ENCODE peak calls at places on chromosomes 5 and 9, in ten cellular contexts. One of them, this sample, is unnamed.

GRCh38 chr9:89623925-89624420 is 19.2 kb downstream of the GADD45G start:
- DNase-seq in B cell: no peak
- DNase-seq in Calu3: no peak
- DNase-seq in neural progenitor cell: no peak
- DNase-seq in transverse colon: peak; percentile 27
- DNase-seq in GM23338: no peak
- DNase-seq in breast epithelium: no peak
- DNase-seq in GM10248: no peak
- DNase-seq in uterus: no peak
- DNase-seq in mesothelial cell of epicardium: no peak
- DNase-seq in this sample: no peak

GRCh38 chr5:121967187-121967586 is 5.4 kb downstream of the SRFBP1 start:
- DNase-seq in Calu3: no peak
- DNase-seq in mesothelial cell of epicardium: no peak
- DNase-seq in breast epithelium: no peak
- DNase-seq in B cell: no peak
- DNase-seq in neural progenitor cell: no peak
- DNase-seq in GM23338: no peak
- DNase-seq in GM10248: no peak
- DNase-seq in transverse colon: no peak
- DNase-seq in uterus: no peak
- DNase-seq in this sample: no peak

GRCh38 chr5:55715519-55716078 is 3.5 kb upstream of the SLC38A9 start:
- DNase-seq in B cell: no peak
- DNase-seq in Calu3: no peak
- DNase-seq in GM10248: no peak
- DNase-seq in neural progenitor cell: no peak
- DNase-seq in mesothelial cell of epicardium: no peak
- DNase-seq in GM23338: no peak
- DNase-seq in uterus: no peak
- DNase-seq in transverse colon: no peak
- DNase-seq in breast epithelium: no peak
- DNase-seq in this sample: no peak

GRCh38 chr5:61283480-61283879 is 48.6 kb upstream of the ZSWIM6 start:
- DNase-seq in GM10248: no peak
- DNase-seq in GM23338: no peak
- DNase-seq in uterus: no peak
- DNase-seq in neural progenitor cell: no peak
- DNase-seq in Calu3: no peak
- DNase-seq in mesothelial cell of epicardium: no peak
- DNase-seq in B cell: no peak
- DNase-seq in transverse colon: no peak
- DNase-seq in breast epithelium: no peak
- DNase-seq in this sample: no peak

GRCh38 chr5:81794246-81794645 is 43.3 kb upstream of the SSBP2 start:
- DNase-seq in mesothelial cell of epicardium: no peak
- DNase-seq in GM23338: no peak
- DNase-seq in GM10248: no peak
- DNase-seq in Calu3: no peak
- DNase-seq in neural progenitor cell: no peak
- DNase-seq in uterus: no peak
- DNase-seq in transverse colon: no peak
- DNase-seq in B cell: no peak
- DNase-seq in breast epithelium: no peak
- DNase-seq in this sample: no peak

GRCh38 chr5:55853818-55854217 is 2.7 kb downstream of the IL31RA start:
- DNase-seq in transverse colon: no peak
- DNase-seq in uterus: no peak
- DNase-seq in neural progenitor cell: no peak
- DNase-seq in mesothelial cell of epicardium: no peak
- DNase-seq in Calu3: no peak
- DNase-seq in GM23338: no peak
- DNase-seq in GM10248: no peak
- DNase-seq in breast epithelium: no peak
- DNase-seq in B cell: no peak
- DNase-seq in this sample: peak; percentile 25

GRCh38 chr5:88923623-88924619 is 40.9 kb upstream of the MEF2C start:
- DNase-seq in transverse colon: no peak
- DNase-seq in Calu3: no peak
- DNase-seq in neural progenitor cell: no peak
- DNase-seq in mesothelial cell of epicardium: no peak
- DNase-seq in uterus: no peak
- DNase-seq in B cell: no peak
- DNase-seq in GM10248: no peak
- DNase-seq in GM23338: no peak
- DNase-seq in breast epithelium: no peak
- DNase-seq in this sample: no peak

GRCh38 chr9:136441191-136441680 is 1.6 kb upstream of the INPP5E start:
- DNase-seq in uterus: no peak
- DNase-seq in GM10248: no peak
- DNase-seq in GM23338: no peak
- DNase-seq in transverse colon: no peak
- DNase-seq in Calu3: no peak
- DNase-seq in B cell: no peak
- DNase-seq in neural progenitor cell: no peak
- DNase-seq in mesothelial cell of epicardium: no peak
- DNase-seq in breast epithelium: no peak
- DNase-seq in this sample: no peak

GRCh38 chr9:99749641-99750040 is 72.0 kb upstream of the NR4A3 start:
- DNase-seq in mesothelial cell of epicardium: no peak
- DNase-seq in Calu3: no peak
- DNase-seq in GM10248: no peak
- DNase-seq in neural progenitor cell: no peak
- DNase-seq in transverse colon: no peak
- DNase-seq in B cell: no peak
- DNase-seq in GM23338: no peak
- DNase-seq in breast epithelium: no peak
- DNase-seq in uterus: no peak
- DNase-seq in this sample: no peak

GRCh38 chr5:68562308-68562707 is 346.8 kb downstream of the PIK3R1 start:
- DNase-seq in transverse colon: no peak
- DNase-seq in B cell: no peak
- DNase-seq in breast epithelium: no peak
- DNase-seq in GM10248: no peak
- DNase-seq in mesothelial cell of epicardium: no peak
- DNase-seq in Calu3: no peak
- DNase-seq in uterus: no peak
- DNase-seq in neural progenitor cell: peak; percentile 25
- DNase-seq in GM23338: no peak
- DNase-seq in this sample: no peak

GRCh38 chr5:73496984-73497457 is 1.2 kb upstream of the BTF3 start:
- DNase-seq in GM10248: no peak
- DNase-seq in transverse colon: no peak
- DNase-seq in neural progenitor cell: peak; percentile 42
- DNase-seq in B cell: no peak
- DNase-seq in Calu3: no peak
- DNase-seq in mesothelial cell of epicardium: no peak
- DNase-seq in breast epithelium: no peak
- DNase-seq in uterus: no peak
- DNase-seq in GM23338: peak; percentile 53
- DNase-seq in this sample: no peak

GRCh38 chr5:54094706-54095105 is 215.7 kb downstream of the ARL15 start:
- DNase-seq in transverse colon: no peak
- DNase-seq in GM23338: no peak
- DNase-seq in breast epithelium: no peak
- DNase-seq in mesothelial cell of epicardium: no peak
- DNase-seq in Calu3: no peak
- DNase-seq in GM10248: no peak
- DNase-seq in neural progenitor cell: no peak
- DNase-seq in B cell: no peak
- DNase-seq in uterus: no peak
- DNase-seq in this sample: no peak

GRCh38 chr9:128913048-128913900 is 7.5 kb upstream of the PHYHD1 start:
- DNase-seq in neural progenitor cell: no peak
- DNase-seq in mesothelial cell of epicardium: no peak
- DNase-seq in B cell: no peak
- DNase-seq in transverse colon: no peak
- DNase-seq in Calu3: no peak
- DNase-seq in GM23338: no peak
- DNase-seq in uterus: no peak
- DNase-seq in breast epithelium: no peak
- DNase-seq in GM10248: no peak
- DNase-seq in this sample: no peak
- TF ChIP-seq CTCF in neural progenitor cell: no peak
- TF ChIP-seq CTCF in mesothelial cell of epicardium: no peak
- TF ChIP-seq CTCF in B cell: no peak
- TF ChIP-seq CTCF in transverse colon: no peak
- TF ChIP-seq CTCF in Calu3: no peak
- TF ChIP-seq CTCF in GM23338: no peak
- TF ChIP-seq CTCF in uterus: no peak
- TF ChIP-seq CTCF in breast epithelium: no peak
- TF ChIP-seq CTCF in GM10248: no peak
- TF ChIP-seq CTCF in this sample: no peak

DNA sequence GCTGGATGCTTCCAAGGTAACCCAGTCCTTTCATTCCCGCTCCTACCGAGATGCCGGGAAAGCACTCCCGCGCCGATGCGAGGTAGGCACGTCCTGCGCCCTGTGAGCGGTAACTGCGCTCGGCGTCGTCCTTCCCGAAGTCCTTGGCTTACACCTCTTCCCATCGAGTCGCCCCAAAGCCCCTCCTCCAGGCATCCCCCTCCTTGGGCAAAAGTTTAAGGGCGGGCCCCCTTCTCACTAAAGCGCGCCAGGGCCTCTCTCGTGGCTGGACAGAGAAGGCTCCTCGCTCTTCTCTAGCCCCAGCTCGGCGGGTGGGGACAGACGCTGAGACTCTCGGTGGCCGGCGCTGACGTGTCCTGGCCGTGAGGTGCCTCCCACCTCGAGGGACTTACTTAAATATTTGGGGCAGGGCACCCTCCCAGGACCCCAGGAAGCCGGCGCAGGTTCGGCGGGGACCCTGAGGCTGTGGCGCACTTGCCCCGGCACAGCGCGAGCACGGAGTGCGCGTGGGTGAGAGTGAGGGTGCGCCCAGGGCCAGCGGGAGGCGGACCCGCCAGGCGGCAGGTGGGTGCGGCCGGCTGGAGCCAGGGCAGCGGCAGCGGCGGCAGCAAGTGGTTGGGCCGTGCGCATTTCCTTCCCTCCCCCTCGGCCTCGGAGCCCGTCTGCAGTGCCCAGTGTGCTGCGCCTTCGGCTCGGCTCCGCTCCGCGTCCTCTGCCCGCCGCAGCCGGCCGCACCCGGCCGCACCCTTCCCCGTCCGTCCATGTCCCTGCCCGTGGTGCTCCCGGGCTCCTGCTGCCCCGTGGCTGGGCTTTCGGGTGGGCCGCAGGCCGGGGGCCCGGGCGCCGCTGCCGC is at the start of gene ENTREP1:
- DNase-seq in neural progenitor cell: peak; percentile 70
- DNase-seq in B cell: no peak
- DNase-seq in uterus: peak; percentile 29
- DNase-seq in GM23338: peak; percentile 85
- DNase-seq in mesothelial cell of epicardium: no peak
- DNase-seq in transverse colon: peak; percentile 75
- DNase-seq in Calu3: peak; percentile 75
- DNase-seq in breast epithelium: peak; percentile 80
- DNase-seq in GM10248: no peak
- DNase-seq in this sample: no peak
- TF ChIP-seq CTCF in neural progenitor cell: no peak
- TF ChIP-seq CTCF in B cell: no peak
- TF ChIP-seq CTCF in uterus: no peak
- TF ChIP-seq CTCF in GM23338: no peak
- TF ChIP-seq CTCF in mesothelial cell of epicardium: no peak
- TF ChIP-seq CTCF in transverse colon: peak; percentile 15
- TF ChIP-seq CTCF in Calu3: no peak
- TF ChIP-seq CTCF in breast epithelium: no peak
- TF ChIP-seq CTCF in GM10248: no peak
- TF ChIP-seq CTCF in this sample: no peak

DNA sequence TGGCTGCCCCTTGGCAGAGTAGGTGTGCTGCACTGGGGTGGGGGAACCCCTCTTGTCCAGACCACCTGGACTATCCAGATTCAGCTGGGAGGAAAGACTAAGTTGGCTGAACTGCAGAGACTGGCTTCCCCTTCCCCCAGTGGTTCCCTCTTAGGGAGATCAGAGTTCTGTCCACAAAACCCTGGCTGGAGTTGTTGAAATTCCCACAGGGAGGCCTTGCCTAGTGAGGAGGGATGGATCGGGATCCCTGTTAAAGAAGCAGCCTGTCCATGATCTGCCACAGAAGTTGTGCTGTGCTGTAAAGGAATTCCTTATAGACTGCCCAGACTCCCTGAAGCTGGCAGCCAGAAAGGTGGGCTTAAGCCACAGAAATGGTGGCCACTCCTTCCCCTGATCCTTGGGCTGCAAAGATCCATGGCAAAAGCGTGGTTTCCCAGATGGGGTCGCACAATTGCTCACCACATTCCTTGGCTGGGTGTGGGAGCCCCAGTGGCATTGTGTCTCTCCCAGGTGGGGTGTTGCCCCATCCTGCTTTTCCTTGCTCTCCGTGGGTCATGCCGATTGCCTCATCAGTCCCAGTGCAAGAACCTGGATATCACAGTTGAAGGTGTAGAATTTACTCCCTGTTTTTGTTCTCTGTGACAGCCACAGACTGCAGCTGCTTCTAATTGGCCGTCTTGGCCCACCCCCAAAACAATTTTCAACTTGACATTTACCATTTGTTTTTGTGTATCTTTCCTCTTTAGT is 342.5 kb downstream of the FGF10 start:
- DNase-seq in Calu3: no peak
- DNase-seq in uterus: peak; percentile 38
- DNase-seq in mesothelial cell of epicardium: no peak
- DNase-seq in neural progenitor cell: peak; percentile 3
- DNase-seq in GM10248: no peak
- DNase-seq in transverse colon: no peak
- DNase-seq in breast epithelium: no peak
- DNase-seq in B cell: no peak
- DNase-seq in GM23338: peak; percentile 8
- DNase-seq in this sample: no peak
- TF ChIP-seq CTCF in Calu3: no peak
- TF ChIP-seq CTCF in uterus: no peak
- TF ChIP-seq CTCF in mesothelial cell of epicardium: no peak
- TF ChIP-seq CTCF in neural progenitor cell: no peak
- TF ChIP-seq CTCF in GM10248: no peak
- TF ChIP-seq CTCF in transverse colon: no peak
- TF ChIP-seq CTCF in breast epithelium: no peak
- TF ChIP-seq CTCF in B cell: no peak
- TF ChIP-seq CTCF in GM23338: no peak
- TF ChIP-seq CTCF in this sample: no peak

DNA sequence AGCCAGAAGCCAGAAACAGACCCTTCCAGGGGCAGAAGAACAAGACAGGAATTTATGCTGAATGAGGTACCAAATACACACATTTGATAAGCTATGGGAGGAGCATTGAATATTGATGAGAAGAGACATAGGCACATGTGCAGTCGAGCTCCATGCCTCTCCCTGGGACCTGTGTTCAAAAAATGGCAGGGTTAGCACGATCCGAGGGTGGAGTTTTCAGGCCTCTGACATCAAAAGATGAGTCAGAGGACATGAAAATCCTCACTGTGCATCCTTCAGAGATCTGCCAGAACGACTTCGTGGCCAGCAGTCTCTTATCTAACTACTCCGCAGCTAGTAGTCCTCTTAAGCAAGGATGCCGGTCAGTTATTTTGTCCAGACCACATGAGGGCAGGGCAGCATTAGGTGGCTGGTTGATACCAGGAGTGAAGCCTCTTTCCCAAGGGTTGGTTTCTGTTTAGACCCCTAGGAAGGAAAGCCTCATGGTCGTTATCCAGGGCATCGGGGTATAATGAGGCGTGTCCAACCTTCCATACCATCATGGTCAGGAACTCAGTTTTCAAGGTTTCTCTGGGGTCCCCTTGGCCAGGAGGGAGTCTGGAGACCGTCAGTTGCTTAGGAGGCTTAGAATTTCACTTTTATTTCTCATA is 11.6 kb upstream of the CMBL start:
- DNase-seq in GM10248: no peak
- DNase-seq in uterus: peak; percentile 61
- DNase-seq in Calu3: no peak
- DNase-seq in mesothelial cell of epicardium: no peak
- DNase-seq in GM23338: no peak
- DNase-seq in breast epithelium: no peak
- DNase-seq in transverse colon: no peak
- DNase-seq in neural progenitor cell: no peak
- DNase-seq in B cell: no peak
- DNase-seq in this sample: no peak
- TF ChIP-seq CTCF in GM10248: no peak
- TF ChIP-seq CTCF in uterus: no peak
- TF ChIP-seq CTCF in Calu3: no peak
- TF ChIP-seq CTCF in mesothelial cell of epicardium: no peak
- TF ChIP-seq CTCF in GM23338: no peak
- TF ChIP-seq CTCF in breast epithelium: no peak
- TF ChIP-seq CTCF in transverse colon: no peak
- TF ChIP-seq CTCF in neural progenitor cell: no peak
- TF ChIP-seq CTCF in B cell: no peak
- TF ChIP-seq CTCF in this sample: peak; percentile 4